ENCODE peak calls at places on chromosomes 12 and 14, in nine cellular contexts. Z is ovary, G is choroid plexus epithelial cell, K is body of pancreas, W is upper lobe of right lung, V is GM23338, X is cardiac muscle cell, I is fibroblast of the aortic adventitia, T is dorsolateral prefrontal cortex. M is an unnamed sample.
A peak's percentile ranks its signal among the peaks of the same experiment; 100 is the strongest.

GRCh38 chr12:87094356-87094755 is 838.2 kb upstream of the MGAT4C start:
- DNase-seq in Z (no peak), G (no peak), K (no peak), W (no peak), V (no peak), X (no peak), I (no peak), T (no peak), M (no peak)

GRCh38 chr14:54713364-54713763 is 146.4 kb downstream of the SAMD4A start:
- DNase-seq in Z (no peak), G (no peak), K (no peak), W (no peak), V (no peak), X (peak; percentile 64), I (peak; percentile 88), T (no peak), M (no peak)

GRCh38 chr14:46540986-46541385 is 110.6 kb downstream of the RPL10L start:
- DNase-seq in Z (no peak), G (no peak), K (no peak), W (no peak), V (no peak), X (no peak), I (no peak), T (no peak), M (no peak)

GRCh38 chr12:11765421-11765816 is 115.9 kb downstream of the ETV6 start:
- DNase-seq in Z (no peak), G (no peak), K (no peak), W (no peak), V (no peak), X (peak; percentile 38), I (peak; percentile 22), T (no peak), M (no peak)

GRCh38 chr12:4031703-4032291 is 158.6 kb upstream of the PARP11 start:
- DNase-seq in Z (peak; percentile 28), G (peak; percentile 55), K (peak; percentile 53), W (peak; percentile 71), V (no peak), X (peak; percentile 49), I (no peak), T (no peak), M (peak; percentile 29)

GRCh38 chr14:39467889-39468524 is 35.8 kb upstream of the FBXO33 start:
- DNase-seq in Z (no peak), G (peak; percentile 62), K (no peak), W (no peak), V (peak; percentile 79), X (peak; percentile 58), I (peak; percentile 61), T (no peak), M (peak; percentile 33)

GRCh38 chr12:27548301-27549199 is 24.5 kb downstream of the PPFIBP1 start:
- DNase-seq in Z (no peak), G (no peak), K (no peak), W (no peak), V (no peak), X (no peak), I (no peak), T (no peak), M (no peak)

GRCh38 chr12:123998960-123999359 is 25.9 kb downstream of the ZNF664 start:
- DNase-seq in Z (no peak), G (peak; percentile 49), K (no peak), W (no peak), V (no peak), X (peak; percentile 57), I (peak; percentile 56), T (no peak), M (peak; percentile 32)

GRCh38 chr12:52826611-52827498 is 7.3 kb downstream of the KRT79 start:
- DNase-seq in Z (no peak), G (no peak), K (no peak), W (no peak), V (peak; percentile 55), X (no peak), I (no peak), T (no peak), M (no peak)

GRCh38 chr12:114447274-114447716 is 41.4 kb upstream of the TBX5 start:
- DNase-seq in Z (no peak), G (no peak), K (no peak), W (no peak), V (peak; percentile 56), X (peak; percentile 27), I (no peak), T (no peak), M (no peak)

GRCh38 chr12:54442071-54442470 is 23.0 kb upstream of the ITGA5 start:
- DNase-seq in Z (no peak), G (no peak), K (no peak), W (no peak), V (no peak), X (no peak), I (peak; percentile 23), T (no peak), M (no peak)

GRCh38 chr12:71719647-71720370 is 33.9 kb downstream of the TMEM19 start:
- DNase-seq in Z (no peak), G (no peak), K (no peak), W (no peak), V (no peak), X (no peak), I (peak; percentile 41), T (no peak), M (no peak)

GRCh38 chr14:63659726-63660125 is 18.1 kb upstream of the WDR89 start:
- DNase-seq in Z (no peak), G (no peak), K (no peak), W (no peak), V (no peak), X (peak; percentile 34), I (no peak), T (peak; percentile 66), M (peak; percentile 6)

GRCh38 chr12:1880876-1881275 is 37.6 kb downstream of the CACNA2D4 start:
- DNase-seq in Z (no peak), G (no peak), K (no peak), W (no peak), V (no peak), X (no peak), I (no peak), T (no peak), M (no peak)

GRCh38 chr12:111178194-111179081 is 190.5 kb downstream of the PHETA1 start:
- DNase-seq in Z (no peak), G (no peak), K (no peak), W (no peak), V (no peak), X (peak; percentile 72), I (peak; percentile 16), T (no peak), M (no peak)

GRCh38 chr14:101120636-101121398 is 217.3 kb upstream of the RTL1 start:
- DNase-seq in Z (peak; percentile 12), G (peak; percentile 37), K (no peak), W (peak; percentile 76), V (no peak), X (no peak), I (no peak), T (no peak), M (no peak)

DNA sequence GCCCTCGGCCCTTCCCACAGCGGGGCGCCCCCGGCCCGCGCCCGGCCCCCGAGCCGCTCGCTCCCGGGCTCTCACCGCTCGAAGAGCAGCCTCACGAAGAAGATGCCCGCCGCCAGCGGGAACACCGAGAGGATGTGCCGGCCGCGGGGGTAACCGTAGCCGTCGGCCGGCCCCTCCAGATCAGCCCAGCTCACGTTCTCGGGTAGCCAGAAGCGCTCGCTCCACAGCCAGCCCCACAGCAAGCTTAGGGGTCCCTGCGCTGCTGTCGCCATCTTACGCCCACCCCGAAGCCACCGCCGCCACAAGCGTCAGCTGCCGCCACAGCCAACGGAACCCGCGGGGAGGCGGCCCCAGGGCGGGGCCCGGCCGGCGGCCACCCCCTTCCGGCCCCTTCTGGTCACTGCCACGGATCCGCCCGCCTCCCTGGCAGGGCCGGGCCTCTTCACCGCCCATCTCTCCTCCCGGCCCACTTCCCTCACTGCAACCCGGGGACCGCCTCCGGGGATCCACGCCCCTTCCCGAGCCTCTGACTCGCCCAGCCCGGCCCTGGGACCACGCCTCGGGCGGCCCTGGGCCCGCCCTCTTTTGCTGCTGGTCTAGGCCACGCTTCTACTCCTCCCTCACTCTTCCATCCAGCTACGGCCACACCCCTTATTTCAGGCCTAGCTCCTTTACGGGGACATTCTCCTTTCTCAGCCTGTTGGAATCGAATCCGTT is at the start of gene CERS5:
- DNase-seq in Z (peak; percentile 99), G (peak; percentile 99), K (peak; percentile 100), W (peak; percentile 100), V (peak; percentile 99), X (peak; percentile 99), I (peak; percentile 97), T (peak; percentile 96), M (peak; percentile 100)
- TF ChIP-seq CTCF in Z (peak; percentile 73), G (no peak), K (no peak), W (peak; percentile 44), V (no peak), X (peak; percentile 3), I (peak; percentile 11), T (peak; percentile 58), M (no peak)

DNA sequence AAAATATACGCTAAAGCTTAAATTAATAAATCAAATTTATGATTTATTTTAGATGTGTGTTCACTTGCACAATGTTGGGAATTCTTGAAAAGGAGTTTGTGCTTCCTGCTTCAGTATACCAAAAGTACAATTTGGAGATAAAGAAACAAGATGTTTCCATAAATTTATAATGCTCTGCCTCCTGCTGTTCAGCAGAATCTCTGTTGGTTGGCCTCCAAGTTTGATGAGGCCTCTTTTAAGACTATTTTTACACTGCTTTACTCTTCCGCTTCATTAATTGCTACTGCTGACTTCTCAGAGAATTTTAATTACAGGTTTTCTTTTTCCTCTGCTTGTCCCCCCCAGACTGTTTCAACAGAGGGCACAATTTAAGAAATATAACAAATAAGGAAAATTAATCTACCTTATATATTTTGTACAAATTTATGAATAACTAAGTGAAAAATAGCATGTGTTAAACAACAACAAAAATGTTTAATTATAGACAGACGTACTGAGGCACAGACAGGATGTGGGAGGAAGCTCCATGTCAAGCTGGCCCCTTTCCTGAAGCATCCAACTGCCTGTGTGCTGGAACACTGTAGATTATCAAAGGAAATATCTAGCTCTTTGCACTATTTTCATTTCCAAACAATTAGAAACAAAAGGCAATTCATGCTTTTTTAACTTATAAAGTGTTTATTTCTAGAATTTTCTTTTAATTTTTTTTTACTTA is 83.9 kb downstream of the PIK3C2G start:
- DNase-seq in Z (no peak), G (peak; percentile 46), K (no peak), W (no peak), V (no peak), X (peak; percentile 35), I (no peak), T (no peak), M (peak; percentile 0)
- H3K4me3 ChIP-seq in Z (no peak overlapping the region), G (no peak overlapping the region), K (no peak overlapping the region), W (no peak overlapping the region), V (no peak overlapping the region), X (no peak overlapping the region), I (no peak overlapping the region), T (no peak overlapping the region), M (no peak overlapping the region)

DNA sequence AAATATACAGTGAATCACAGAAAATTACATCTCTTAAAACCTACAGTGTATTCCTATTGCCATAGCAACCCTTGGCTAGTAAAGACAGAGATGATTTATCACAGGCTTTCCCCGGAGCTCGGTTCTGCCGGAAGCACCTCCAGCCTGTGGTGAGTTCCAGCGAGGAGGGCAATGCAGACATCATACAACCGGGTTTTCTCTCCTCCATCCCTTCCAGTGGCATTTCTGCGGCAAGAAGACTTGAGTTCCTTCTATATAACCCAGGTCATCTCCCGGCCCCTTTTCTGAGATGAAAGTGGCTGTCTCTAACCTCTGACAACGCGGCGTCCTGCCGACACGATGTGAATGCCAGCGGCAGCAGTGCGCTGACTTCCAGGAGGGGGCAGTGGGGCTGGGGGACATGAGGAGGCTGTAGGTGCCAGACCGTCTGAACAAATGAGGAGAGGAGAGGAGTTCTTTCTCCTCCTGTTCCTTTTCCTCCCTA is 68.5 kb upstream of the MAX start:
- DNase-seq in Z (peak; percentile 29), G (peak; percentile 86), K (peak; percentile 43), W (no peak), V (peak; percentile 73), X (peak; percentile 88), I (peak; percentile 91), T (peak; percentile 65), M (peak; percentile 41)
- TF ChIP-seq CTCF in Z (no peak), G (peak; percentile 74), K (no peak), W (no peak), V (peak; percentile 55), X (peak; percentile 70), I (peak; percentile 58), T (peak; percentile 51), M (peak; percentile 53)

GRCh38 chr14:26598672-26599131 is 869 bp upstream of the NOVA1 start:
- DNase-seq in Z (no peak), G (no peak), K (peak; percentile 5), W (no peak), V (no peak), X (no peak), I (no peak), T (no peak), M (no peak)
- H3K4me3 ChIP-seq in Z (peak overlapping the region; percentile 76), G (peak overlapping the region; percentile 69), K (peak overlapping the region; percentile 63), W (peak overlapping the region; percentile 52), V (peak overlapping the region; percentile 82), X (peak overlapping the region; percentile 97), I (peak overlapping the region; percentile 82), T (peak overlapping the region; percentile 88), M (peak overlapping the region; percentile 42)